ENCODE peak calls at places on chromosome 3, in six cellular contexts. One of them, this sample, is unnamed.

GRCh38 chr3:78165876-78166275 is 1126.0 kb downstream of the ROBO2 start:
- DNase-seq in HepG2: no peak
- DNase-seq in K562: no peak
- DNase-seq in GM12878: no peak
- DNase-seq in A549: no peak
- DNase-seq in endothelial cell of umbilical vein: peak; percentile 26
- DNase-seq in this sample: no peak

GRCh38 chr3:100893590-100893989 is 99.6 kb downstream of the ABI3BP start:
- DNase-seq in HepG2: peak; percentile 3
- DNase-seq in K562: no peak
- DNase-seq in GM12878: no peak
- DNase-seq in A549: peak; percentile 31
- DNase-seq in endothelial cell of umbilical vein: peak; percentile 74
- DNase-seq in this sample: no peak

GRCh38 chr3:77041756-77042155 is 1.9 kb downstream of the ROBO2 start:
- DNase-seq in HepG2: no peak
- DNase-seq in K562: no peak
- DNase-seq in GM12878: no peak
- DNase-seq in A549: no peak
- DNase-seq in endothelial cell of umbilical vein: no peak
- DNase-seq in this sample: no peak

GRCh38 chr3:184541886-184542562 is 19.6 kb upstream of the EPHB3 start:
- DNase-seq in HepG2: no peak
- DNase-seq in K562: no peak
- DNase-seq in GM12878: no peak
- DNase-seq in A549: no peak
- DNase-seq in endothelial cell of umbilical vein: no peak
- DNase-seq in this sample: no peak

GRCh38 chr3:73459711-73460110 is 165.0 kb downstream of the PDZRN3 start:
- DNase-seq in HepG2: no peak
- DNase-seq in K562: no peak
- DNase-seq in GM12878: no peak
- DNase-seq in A549: no peak
- DNase-seq in endothelial cell of umbilical vein: no peak
- DNase-seq in this sample: no peak

GRCh38 chr3:15313461-15313860 is 18.9 kb downstream of the SH3BP5 start:
- DNase-seq in HepG2: no peak
- DNase-seq in K562: no peak
- DNase-seq in GM12878: no peak
- DNase-seq in A549: no peak
- DNase-seq in endothelial cell of umbilical vein: no peak
- DNase-seq in this sample: no peak

GRCh38 chr3:72891053-72891855 is 3.4 kb downstream of the GXYLT2 start:
- DNase-seq in HepG2: peak; percentile 46
- DNase-seq in K562: peak; percentile 15
- DNase-seq in GM12878: no peak
- DNase-seq in A549: no peak
- DNase-seq in endothelial cell of umbilical vein: no peak
- DNase-seq in this sample: no peak

GRCh38 chr3:138448631-138449030 is 14.2 kb downstream of the ESYT3 start:
- DNase-seq in HepG2: no peak
- DNase-seq in K562: no peak
- DNase-seq in GM12878: no peak
- DNase-seq in A549: no peak
- DNase-seq in endothelial cell of umbilical vein: no peak
- DNase-seq in this sample: no peak

GRCh38 chr3:40718209-40718608 is 193.4 kb downstream of the ZNF621 start:
- DNase-seq in HepG2: no peak
- DNase-seq in K562: no peak
- DNase-seq in GM12878: no peak
- DNase-seq in A549: no peak
- DNase-seq in endothelial cell of umbilical vein: no peak
- DNase-seq in this sample: no peak

GRCh38 chr3:122989856-122990575 is 37.5 kb downstream of the SEMA5B start:
- DNase-seq in HepG2: no peak
- DNase-seq in K562: no peak
- DNase-seq in GM12878: no peak
- DNase-seq in A549: no peak
- DNase-seq in endothelial cell of umbilical vein: no peak
- DNase-seq in this sample: no peak

GRCh38 chr3:4718179-4718736 is 225.1 kb downstream of the ITPR1 start:
- DNase-seq in HepG2: no peak
- DNase-seq in K562: no peak
- DNase-seq in GM12878: no peak
- DNase-seq in A549: no peak
- DNase-seq in endothelial cell of umbilical vein: no peak
- DNase-seq in this sample: no peak

GRCh38 chr3:4981688-4982494 is 2.7 kb downstream of the BHLHE40 start:
- DNase-seq in HepG2: peak; percentile 70
- DNase-seq in K562: no peak
- DNase-seq in GM12878: no peak
- DNase-seq in A549: peak; percentile 90
- DNase-seq in endothelial cell of umbilical vein: peak; percentile 72
- DNase-seq in this sample: peak; percentile 75

GRCh38 chr3:190721330-190721729 is 141.2 kb downstream of the GMNC start:
- DNase-seq in HepG2: no peak
- DNase-seq in K562: no peak
- DNase-seq in GM12878: peak; percentile 23
- DNase-seq in A549: no peak
- DNase-seq in endothelial cell of umbilical vein: no peak
- DNase-seq in this sample: no peak

GRCh38 chr3:190718097-190718496 is 144.4 kb downstream of the GMNC start:
- DNase-seq in HepG2: no peak
- DNase-seq in K562: no peak
- DNase-seq in GM12878: no peak
- DNase-seq in A549: peak; percentile 2
- DNase-seq in endothelial cell of umbilical vein: no peak
- DNase-seq in this sample: no peak

GRCh38 chr3:190722181-190722905 is 140.2 kb downstream of the GMNC start:
- DNase-seq in HepG2: no peak
- DNase-seq in K562: no peak
- DNase-seq in GM12878: no peak
- DNase-seq in A549: no peak
- DNase-seq in endothelial cell of umbilical vein: no peak
- DNase-seq in this sample: no peak

GRCh38 chr3:190716961-190717360 is 145.5 kb downstream of the GMNC start:
- DNase-seq in HepG2: no peak
- DNase-seq in K562: no peak
- DNase-seq in GM12878: no peak
- DNase-seq in A549: no peak
- DNase-seq in endothelial cell of umbilical vein: no peak
- DNase-seq in this sample: no peak

GRCh38 chr3:190718691-190719090 is 143.8 kb downstream of the GMNC start:
- DNase-seq in HepG2: no peak
- DNase-seq in K562: no peak
- DNase-seq in GM12878: no peak
- DNase-seq in A549: no peak
- DNase-seq in endothelial cell of umbilical vein: no peak
- DNase-seq in this sample: no peak
- TF ChIP-seq MYC in HepG2: no peak
- TF ChIP-seq MYC in K562: no peak
- TF ChIP-seq MYC in GM12878: no peak
- TF ChIP-seq MYC in A549: no peak
- TF ChIP-seq MYC in endothelial cell of umbilical vein: no peak
- TF ChIP-seq MYC in this sample: no peak

GRCh38 chr3:23949784-23950183 is 4.7 kb downstream of the NR1D2 start:
- DNase-seq in HepG2: peak; percentile 52
- DNase-seq in K562: no peak
- DNase-seq in GM12878: peak; percentile 64
- DNase-seq in A549: no peak
- DNase-seq in endothelial cell of umbilical vein: peak; percentile 26
- DNase-seq in this sample: no peak
- H3K4me3 ChIP-seq in HepG2: no peak overlapping the region
- H3K4me3 ChIP-seq in K562: no peak overlapping the region
- H3K4me3 ChIP-seq in GM12878: peak overlapping the region; percentile 59
- H3K4me3 ChIP-seq in A549: no peak overlapping the region
- H3K4me3 ChIP-seq in endothelial cell of umbilical vein: no peak overlapping the region
- H3K4me3 ChIP-seq in this sample: no peak overlapping the region

GRCh38 chr3:45343947-45344346 is 44.4 kb upstream of the LARS2 start:
- DNase-seq in HepG2: peak; percentile 9
- DNase-seq in K562: peak; percentile 73
- DNase-seq in GM12878: no peak
- DNase-seq in A549: peak; percentile 47
- DNase-seq in endothelial cell of umbilical vein: no peak
- DNase-seq in this sample: peak; percentile 52
- TF ChIP-seq MYC in HepG2: no peak
- TF ChIP-seq MYC in K562: no peak
- TF ChIP-seq MYC in GM12878: no peak
- TF ChIP-seq MYC in A549: no peak
- TF ChIP-seq MYC in endothelial cell of umbilical vein: no peak
- TF ChIP-seq MYC in this sample: no peak

DNA sequence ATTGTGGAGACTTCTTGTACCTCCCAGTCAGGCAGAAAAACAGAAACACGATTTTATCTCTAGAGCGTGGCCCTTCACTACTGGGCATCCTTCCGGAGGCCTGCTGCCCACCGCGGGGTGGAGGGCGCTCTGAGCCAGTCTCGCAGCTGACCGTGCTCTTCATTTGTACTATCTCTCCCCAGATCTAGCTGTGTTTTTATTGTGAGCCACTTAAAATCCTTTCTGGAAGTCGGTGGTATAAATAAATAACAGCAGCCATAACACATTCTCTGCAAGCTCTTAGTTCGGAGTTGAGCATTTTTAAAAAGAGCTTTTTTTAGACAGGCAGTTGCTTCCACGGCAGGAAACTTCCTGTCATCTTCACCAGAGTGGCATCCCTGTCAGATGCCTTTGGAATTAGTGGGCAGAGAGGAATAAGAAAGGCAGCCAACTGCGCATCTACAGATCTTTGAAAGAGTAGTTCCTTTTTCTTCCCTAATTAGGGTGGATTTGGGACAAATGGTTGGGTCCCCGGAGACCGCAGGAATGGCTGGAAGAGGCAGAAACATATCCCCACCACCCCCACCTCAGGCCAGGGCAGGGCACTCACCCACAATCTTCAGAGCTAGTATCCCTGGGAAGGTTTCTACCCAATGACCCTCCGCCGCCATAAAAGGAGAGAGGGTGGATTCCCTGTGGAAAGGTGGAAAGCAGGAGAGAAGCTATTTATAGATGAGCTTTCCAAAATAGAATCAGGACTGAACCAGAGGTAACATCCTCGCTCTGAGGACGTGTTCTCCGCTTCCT is 91.1 kb downstream of the TOP2B start:
- DNase-seq in HepG2: no peak
- DNase-seq in K562: no peak
- DNase-seq in GM12878: no peak
- DNase-seq in A549: no peak
- DNase-seq in endothelial cell of umbilical vein: no peak
- DNase-seq in this sample: no peak
- H3K4me3 ChIP-seq in HepG2: no peak overlapping the region
- H3K4me3 ChIP-seq in K562: no peak overlapping the region
- H3K4me3 ChIP-seq in GM12878: no peak overlapping the region
- H3K4me3 ChIP-seq in A549: no peak overlapping the region
- H3K4me3 ChIP-seq in endothelial cell of umbilical vein: no peak overlapping the region
- H3K4me3 ChIP-seq in this sample: no peak overlapping the region

GRCh38 chr3:187063286-187064081 is 75.8 kb downstream of the RPL39L start:
- DNase-seq in HepG2: peak; percentile 89
- DNase-seq in K562: no peak
- DNase-seq in GM12878: no peak
- DNase-seq in A549: peak; percentile 19
- DNase-seq in endothelial cell of umbilical vein: no peak
- DNase-seq in this sample: peak; percentile 20
- TF ChIP-seq MYC in HepG2: no peak
- TF ChIP-seq MYC in K562: no peak
- TF ChIP-seq MYC in GM12878: no peak
- TF ChIP-seq MYC in A549: no peak
- TF ChIP-seq MYC in endothelial cell of umbilical vein: no peak
- TF ChIP-seq MYC in this sample: no peak

GRCh38 chr3:118075873-118076272 is 958.8 kb downstream of the IGSF11 start:
- DNase-seq in HepG2: no peak
- DNase-seq in K562: no peak
- DNase-seq in GM12878: no peak
- DNase-seq in A549: no peak
- DNase-seq in endothelial cell of umbilical vein: no peak
- DNase-seq in this sample: no peak
- H3K4me3 ChIP-seq in HepG2: no peak overlapping the region
- H3K4me3 ChIP-seq in K562: no peak overlapping the region
- H3K4me3 ChIP-seq in GM12878: no peak overlapping the region
- H3K4me3 ChIP-seq in A549: no peak overlapping the region
- H3K4me3 ChIP-seq in endothelial cell of umbilical vein: no peak overlapping the region
- H3K4me3 ChIP-seq in this sample: no peak overlapping the region

GRCh38 chr3:88960019-88960418 is 147.4 kb upstream of the EPHA3 start:
- DNase-seq in HepG2: no peak
- DNase-seq in K562: no peak
- DNase-seq in GM12878: no peak
- DNase-seq in A549: no peak
- DNase-seq in endothelial cell of umbilical vein: no peak
- DNase-seq in this sample: no peak
- TF ChIP-seq MYC in HepG2: no peak
- TF ChIP-seq MYC in K562: no peak
- TF ChIP-seq MYC in GM12878: no peak
- TF ChIP-seq MYC in A549: no peak
- TF ChIP-seq MYC in endothelial cell of umbilical vein: no peak
- TF ChIP-seq MYC in this sample: no peak

GRCh38 chr3:32850226-32850625 is 32.4 kb downstream of the TRIM71 start:
- DNase-seq in HepG2: peak; percentile 66
- DNase-seq in K562: no peak
- DNase-seq in GM12878: no peak
- DNase-seq in A549: no peak
- DNase-seq in endothelial cell of umbilical vein: no peak
- DNase-seq in this sample: no peak
- H3K4me3 ChIP-seq in HepG2: peak overlapping the region; percentile 40
- H3K4me3 ChIP-seq in K562: no peak overlapping the region
- H3K4me3 ChIP-seq in GM12878: no peak overlapping the region
- H3K4me3 ChIP-seq in A549: no peak overlapping the region
- H3K4me3 ChIP-seq in endothelial cell of umbilical vein: no peak overlapping the region
- H3K4me3 ChIP-seq in this sample: no peak overlapping the region

DNA sequence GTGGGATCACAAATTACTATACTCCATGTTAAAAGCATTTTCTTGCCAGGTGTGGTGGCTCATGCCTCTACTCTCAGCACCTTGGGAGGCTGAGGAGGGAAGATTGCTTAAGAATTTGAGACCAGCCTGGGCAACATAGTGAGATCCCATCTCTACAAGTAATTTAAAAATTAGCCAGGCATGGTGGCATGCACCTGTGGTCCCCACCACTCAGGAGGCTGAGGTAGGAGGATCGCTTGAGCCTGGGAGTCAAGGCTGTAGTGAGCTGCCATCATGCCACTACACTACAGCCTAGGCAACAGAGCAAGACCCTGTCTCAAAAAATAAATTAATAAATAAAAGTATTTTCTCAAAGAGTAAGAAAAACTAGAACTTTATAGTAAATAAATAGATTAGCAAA is 22.9 kb upstream of the ABHD10 start:
- DNase-seq in HepG2: no peak
- DNase-seq in K562: no peak
- DNase-seq in GM12878: no peak
- DNase-seq in A549: no peak
- DNase-seq in endothelial cell of umbilical vein: no peak
- DNase-seq in this sample: no peak
- TF ChIP-seq MYC in HepG2: no peak
- TF ChIP-seq MYC in K562: no peak
- TF ChIP-seq MYC in GM12878: no peak
- TF ChIP-seq MYC in A549: no peak
- TF ChIP-seq MYC in endothelial cell of umbilical vein: no peak
- TF ChIP-seq MYC in this sample: no peak

This sample was measured in NB4.